ENCODE peak calls at places on chromosomes 5 and 9, in six cellular contexts. Y is body of pancreas, Q is spleen, E is epithelial cell of proximal tubule, F is OCI-LY7, I is cardiac fibroblast. W is an unnamed sample.

GRCh38 chr5:103210952-103211351 is 47.6 kb upstream of the MACIR start:
- DNase-seq in Y (no peak), F (no peak), Q (no peak), I (no peak), E (no peak), W (no peak)

GRCh38 chr5:131357739-131358561 is 94.1 kb downstream of the CDC42SE2 start:
- DNase-seq in I (no peak), Y (no peak), E (no peak), Q (no peak), F (no peak), W (no peak)

GRCh38 chr5:154466147-154466546 is 11.9 kb downstream of the HAND1 start:
- DNase-seq in Y (no peak), Q (no peak), E (no peak), I (no peak), F (no peak), W (no peak)

GRCh38 chr5:31811210-31811609 is 172.3 kb downstream of the PDZD2 start:
- DNase-seq in Q (no peak), E (peak; percentile 47), F (no peak), Y (no peak), I (peak; percentile 96), W (no peak)

GRCh38 chr5:95284512-95285405 is at the start of gene MCTP1:
- DNase-seq in E (no peak), F (no peak), I (peak; percentile 11), Q (peak; percentile 76), Y (peak; percentile 32), W (no peak)

GRCh38 chr5:15234366-15234765 is 265.6 kb upstream of the FBXL7 start:
- DNase-seq in I (no peak), Q (no peak), E (no peak), F (no peak), Y (no peak), W (no peak)

GRCh38 chr5:33793836-33794549 is 97.8 kb downstream of the ADAMTS12 start:
- DNase-seq in Y (no peak), F (no peak), Q (no peak), E (no peak), I (peak; percentile 55), W (no peak)

GRCh38 chr5:98414938-98415337 is 358.5 kb upstream of the RGMB start:
- DNase-seq in Q (no peak), Y (no peak), I (peak; percentile 95), F (no peak), E (peak; percentile 86), W (no peak)

GRCh38 chr9:92030367-92030766 is 80.3 kb upstream of the ROR2 start:
- DNase-seq in F (no peak), Q (no peak), I (no peak), Y (no peak), E (no peak), W (no peak)

GRCh38 chr9:134066923-134067851 is 639 bp downstream of the BRD3 start:
- DNase-seq in Y (no peak), F (peak; percentile 47), Q (peak; percentile 89), I (peak; percentile 34), E (no peak), W (no peak)

GRCh38 chr5:57319633-57320032 is 145.8 kb downstream of the GPBP1 start:
- DNase-seq in E (no peak), F (no peak), Y (no peak), I (no peak), Q (no peak), W (no peak)

GRCh38 chr9:4137234-4137633 is 162.6 kb downstream of the GLIS3 start:
- DNase-seq in I (peak; percentile 98), Q (no peak), F (no peak), E (peak; percentile 99), Y (no peak), W (no peak)

GRCh38 chr5:6568909-6569308 is 63.9 kb downstream of the NSUN2 start:
- DNase-seq in I (no peak), Q (no peak), E (no peak), Y (no peak), F (no peak), W (no peak)

GRCh38 chr5:55222061-55222818 is 4.9 kb downstream of the MCIDAS start:
- DNase-seq in I (no peak), Y (no peak), E (no peak), Q (no peak), F (no peak), W (no peak)

GRCh38 chr5:90264930-90265857 is 144.4 kb downstream of the CETN3 start:
- DNase-seq in E (peak; percentile 3), Y (peak; percentile 35), Q (peak; percentile 79), I (peak; percentile 79), F (peak; percentile 64), W (peak; percentile 45)

GRCh38 chr9:17536027-17536426 is 42.8 kb upstream of the SH3GL2 start:
- DNase-seq in F (no peak), I (no peak), Q (no peak), E (no peak), Y (no peak), W (no peak)

GRCh38 chr5:74394924-74395880 is 245.3 kb downstream of the ENC1 start:
- DNase-seq in E (peak; percentile 63), F (peak; percentile 39), Y (peak; percentile 38), Q (no peak), I (no peak), W (no peak)

GRCh38 chr9:131546336-131547084 is 1.2 kb downstream of the PRRT1B start:
- DNase-seq in Q (no peak), Y (no peak), F (no peak), I (no peak), E (no peak), W (no peak)

GRCh38 chr9:3361689-3362392 is 164.0 kb downstream of the RFX3 start:
- DNase-seq in Q (no peak), F (no peak), I (no peak), E (no peak), Y (no peak), W (no peak)

GRCh38 chr5:147530801-147531389 is 21.0 kb upstream of the DPYSL3 start:
- DNase-seq in I (peak; percentile 93), Y (no peak), E (no peak), Q (no peak), F (no peak), W (no peak)

GRCh38 chr5:166883016-166883415 is 1408.4 kb upstream of the WWC1 start:
- DNase-seq in F (no peak), Q (no peak), Y (no peak), E (peak; percentile 88), I (peak; percentile 19), W (no peak)

GRCh38 chr9:137163101-137163661 is 6.7 kb downstream of the LRRC26 start:
- DNase-seq in Y (no peak), E (no peak), F (no peak), I (peak; percentile 33), Q (no peak), W (no peak)

GRCh38 chr5:133751846-133752245 is 139.5 kb upstream of the FSTL4 start:
- DNase-seq in Y (no peak), I (no peak), Q (no peak), E (no peak), F (no peak), W (no peak)

DNA sequence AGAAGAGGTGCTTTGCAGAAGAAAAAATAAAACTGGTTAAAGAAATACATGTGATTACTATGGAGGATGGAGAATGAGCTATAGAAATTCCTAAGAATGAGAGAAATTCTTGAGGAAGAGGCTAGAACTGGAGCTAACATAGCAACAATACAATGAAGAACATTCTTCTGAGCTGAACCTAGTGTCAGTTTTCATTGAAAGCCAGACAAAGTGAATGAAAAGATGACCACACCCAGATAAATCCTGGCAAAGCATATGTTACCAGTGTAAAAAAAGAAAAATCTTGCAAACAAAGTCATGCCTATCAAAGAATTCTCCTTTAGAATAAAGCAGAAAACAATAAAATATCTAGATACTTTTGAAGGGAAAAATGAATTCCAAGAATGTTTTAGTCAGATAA is 39.6 kb downstream of the SGCD start:
- DNase-seq in F (no peak), I (no peak), Q (no peak), E (no peak), Y (no peak), W (no peak)
- TF ChIP-seq CTCF in F (no peak), I (no peak), Q (no peak), E (no peak), Y (no peak), W (no peak)

GRCh38 chr9:109320734-109321448 is at the start of gene EPB41L4B:
- DNase-seq in E (no peak), I (peak; percentile 79), Y (peak; percentile 97), F (peak; percentile 81), Q (peak; percentile 94), W (peak; percentile 61)
- H3K4me3 ChIP-seq in E (peak within 1 kb of the TSS; percentile 38), I (peak within 1 kb of the TSS; percentile 39), Y (peak within 1 kb of the TSS; percentile 79), F (peak within 1 kb of the TSS; percentile 14), Q (peak within 1 kb of the TSS; percentile 43), W (peak within 1 kb of the TSS; percentile 42)

GRCh38 chr9:126886194-126886830 is 25.9 kb downstream of the ZBTB34 start:
- DNase-seq in F (no peak), I (no peak), E (no peak), Y (no peak), Q (no peak), W (no peak)

GRCh38 chr9:126886897-126887296 is 26.5 kb downstream of the ZBTB34 start:
- DNase-seq in E (no peak), Y (no peak), I (no peak), Q (no peak), F (no peak), W (no peak)

GRCh38 chr9:126893079-126893478 is 21.5 kb upstream of the RALGPS1 start:
- DNase-seq in Q (no peak), I (peak; percentile 17), E (no peak), F (peak; percentile 12), Y (no peak), W (no peak)

GRCh38 chr9:126894052-126894603 is 20.5 kb upstream of the RALGPS1 start:
- DNase-seq in Q (no peak), F (no peak), Y (no peak), I (no peak), E (no peak), W (no peak)

GRCh38 chr9:126891676-126892075 is 22.9 kb upstream of the RALGPS1 start:
- DNase-seq in F (no peak), E (no peak), Y (no peak), I (no peak), Q (no peak), W (no peak)
- TF ChIP-seq CTCF in F (no peak), E (no peak), Y (no peak), I (no peak), Q (no peak), W (no peak)

GRCh38 chr9:76644171-76644570 is 120.1 kb upstream of the PCA3 start:
- DNase-seq in F (no peak), E (no peak), Y (no peak), Q (no peak), I (no peak), W (no peak)

GRCh38 chr9:76642701-76643209 is 121.5 kb upstream of the PCA3 start:
- DNase-seq in Y (no peak), E (no peak), F (no peak), Q (peak; percentile 65), I (no peak), W (no peak)

GRCh38 chr9:76642074-76642473 is 122.2 kb upstream of the PCA3 start:
- DNase-seq in Q (no peak), E (no peak), Y (no peak), I (no peak), F (no peak), W (no peak)

GRCh38 chr9:76644647-76645250 is 119.5 kb upstream of the PCA3 start:
- DNase-seq in I (no peak), F (no peak), Y (no peak), Q (no peak), E (no peak), W (no peak)

GRCh38 chr9:76643399-76644117 is 120.7 kb upstream of the PCA3 start:
- DNase-seq in E (no peak), Q (peak; percentile 72), I (no peak), F (peak; percentile 73), Y (no peak), W (peak; percentile 57)
- H3K4me3 ChIP-seq in E (no peak overlapping the region), Q (no peak overlapping the region), I (no peak overlapping the region), F (no peak overlapping the region), Y (no peak overlapping the region), W (no peak overlapping the region)